ENCODE peak calls at places on chromosome 17, in six cellular contexts. L, B, A, O, Y and H are unnamed samples.

GRCh38 chr17:73290399-73291259 is 21.2 kb downstream of the CDC42EP4 start:
- DNase-seq in L (no peak), B (no peak), A (no peak), O (no peak), Y (peak), H (no peak)

GRCh38 chr17:79814624-79814965 is 17.7 kb upstream of the CBX8 start:
- DNase-seq in L (no peak), B (no peak), A (no peak), O (no peak), Y (no peak), H (no peak)

GRCh38 chr17:69141802-69142472 is at the start of gene ABCA6:
- DNase-seq in L (no peak), B (no peak), A (no peak), O (no peak), Y (peak), H (no peak)

GRCh38 chr17:67151717-67152116 is 93.3 kb downstream of the HELZ start:
- DNase-seq in L (no peak), B (no peak), A (no peak), O (no peak), Y (peak), H (no peak)

GRCh38 chr17:8954339-8954738 is 11.2 kb downstream of the PIK3R5 start:
- DNase-seq in L (peak), B (no peak), A (peak), O (peak), Y (no peak), H (peak)

GRCh38 chr17:57873261-57874057 is 23.6 kb upstream of the MRPS23 start:
- DNase-seq in L (no peak), B (no peak), A (no peak), O (peak), Y (peak), H (no peak)

GRCh38 chr17:74137416-74137815 is 66.1 kb upstream of the RPL38 start:
- DNase-seq in L (no peak), B (no peak), A (no peak), O (no peak), Y (no peak), H (no peak)

GRCh38 chr17:28372203-28372944 is 880 bp downstream of the SARM1 start:
- DNase-seq in L (no peak), B (peak), A (no peak), O (peak), Y (peak), H (peak)

GRCh38 chr17:31787857-31788570 is 71.0 kb downstream of the COPRS start:
- DNase-seq in L (no peak), B (no peak), A (no peak), O (peak), Y (peak), H (no peak)